ENCODE peak calls at places on chromosomes 13 and 19, in nine cellular contexts. One of them, this sample, is unnamed.

GRCh38 chr19:55801416-55801815 is 30.4 kb downstream of the NLRP11 start:
- DNase-seq in thyroid gland: no peak
- DNase-seq in aorta: no peak
- DNase-seq in tibial artery: no peak
- DNase-seq in endodermal cell: no peak
- DNase-seq in RWPE1: no peak
- DNase-seq in naive thymus-derived CD4-positive, alpha-beta T cell: no peak
- DNase-seq in HepG2: no peak
- DNase-seq in upper lobe of right lung: no peak
- DNase-seq in this sample: no peak

GRCh38 chr19:55647732-55648656 is at the start of gene CCDC106:
- DNase-seq in RWPE1: peak; percentile 67
- DNase-seq in thyroid gland: peak; percentile 71
- DNase-seq in aorta: peak; percentile 79
- DNase-seq in HepG2: peak; percentile 55
- DNase-seq in endodermal cell: peak; percentile 91
- DNase-seq in tibial artery: peak; percentile 60
- DNase-seq in upper lobe of right lung: peak; percentile 86
- DNase-seq in naive thymus-derived CD4-positive, alpha-beta T cell: peak; percentile 61
- DNase-seq in this sample: peak; percentile 85

GRCh38 chr13:74200081-74200480 is 65.9 kb upstream of the KLF12 start:
- DNase-seq in naive thymus-derived CD4-positive, alpha-beta T cell: no peak
- DNase-seq in tibial artery: no peak
- DNase-seq in endodermal cell: no peak
- DNase-seq in aorta: no peak
- DNase-seq in RWPE1: no peak
- DNase-seq in HepG2: no peak
- DNase-seq in thyroid gland: no peak
- DNase-seq in upper lobe of right lung: no peak
- DNase-seq in this sample: no peak

GRCh38 chr13:44373601-44374347 is at the start of gene SERP2:
- DNase-seq in RWPE1: no peak
- DNase-seq in tibial artery: no peak
- DNase-seq in upper lobe of right lung: peak; percentile 70
- DNase-seq in naive thymus-derived CD4-positive, alpha-beta T cell: no peak
- DNase-seq in HepG2: no peak
- DNase-seq in thyroid gland: peak; percentile 62
- DNase-seq in aorta: peak; percentile 66
- DNase-seq in endodermal cell: peak; percentile 91
- DNase-seq in this sample: peak; percentile 80

GRCh38 chr19:18453269-18454024 is 15.5 kb upstream of the ISYNA1 start:
- DNase-seq in endodermal cell: no peak
- DNase-seq in HepG2: no peak
- DNase-seq in upper lobe of right lung: no peak
- DNase-seq in naive thymus-derived CD4-positive, alpha-beta T cell: no peak
- DNase-seq in thyroid gland: no peak
- DNase-seq in aorta: no peak
- DNase-seq in RWPE1: no peak
- DNase-seq in tibial artery: no peak
- DNase-seq in this sample: no peak

GRCh38 chr19:38183227-38183914 is 40.7 kb downstream of the DPF1 start:
- DNase-seq in tibial artery: no peak
- DNase-seq in aorta: no peak
- DNase-seq in naive thymus-derived CD4-positive, alpha-beta T cell: no peak
- DNase-seq in endodermal cell: peak; percentile 90
- DNase-seq in RWPE1: no peak
- DNase-seq in upper lobe of right lung: no peak
- DNase-seq in HepG2: no peak
- DNase-seq in thyroid gland: no peak
- DNase-seq in this sample: no peak

GRCh38 chr19:56596676-56597075 is 1.6 kb downstream of the ZNF71 start:
- DNase-seq in RWPE1: no peak
- DNase-seq in endodermal cell: no peak
- DNase-seq in thyroid gland: no peak
- DNase-seq in aorta: no peak
- DNase-seq in tibial artery: no peak
- DNase-seq in HepG2: no peak
- DNase-seq in naive thymus-derived CD4-positive, alpha-beta T cell: no peak
- DNase-seq in upper lobe of right lung: no peak
- DNase-seq in this sample: no peak

GRCh38 chr19:50432658-50433057 is at the start of gene MYBPC2:
- DNase-seq in RWPE1: no peak
- DNase-seq in HepG2: no peak
- DNase-seq in tibial artery: no peak
- DNase-seq in aorta: no peak
- DNase-seq in upper lobe of right lung: no peak
- DNase-seq in naive thymus-derived CD4-positive, alpha-beta T cell: no peak
- DNase-seq in endodermal cell: peak; percentile 78
- DNase-seq in thyroid gland: no peak
- DNase-seq in this sample: no peak

GRCh38 chr19:15498156-15498858 is 10.0 kb upstream of the CYP4F22 start:
- DNase-seq in HepG2: no peak
- DNase-seq in aorta: no peak
- DNase-seq in thyroid gland: no peak
- DNase-seq in endodermal cell: no peak
- DNase-seq in tibial artery: no peak
- DNase-seq in naive thymus-derived CD4-positive, alpha-beta T cell: no peak
- DNase-seq in RWPE1: no peak
- DNase-seq in upper lobe of right lung: no peak
- DNase-seq in this sample: no peak

GRCh38 chr13:99894105-99894504 is 77.5 kb downstream of the ZIC5 start:
- DNase-seq in tibial artery: no peak
- DNase-seq in endodermal cell: no peak
- DNase-seq in thyroid gland: no peak
- DNase-seq in naive thymus-derived CD4-positive, alpha-beta T cell: no peak
- DNase-seq in aorta: no peak
- DNase-seq in HepG2: no peak
- DNase-seq in upper lobe of right lung: no peak
- DNase-seq in RWPE1: no peak
- DNase-seq in this sample: no peak

GRCh38 chr13:28716511-28716910 is 2.3 kb downstream of the SLC46A3 start:
- DNase-seq in endodermal cell: peak; percentile 86
- DNase-seq in naive thymus-derived CD4-positive, alpha-beta T cell: no peak
- DNase-seq in thyroid gland: no peak
- DNase-seq in tibial artery: no peak
- DNase-seq in aorta: no peak
- DNase-seq in upper lobe of right lung: no peak
- DNase-seq in HepG2: no peak
- DNase-seq in RWPE1: peak; percentile 78
- DNase-seq in this sample: no peak

GRCh38 chr13:73870970-73871935 is 263.0 kb downstream of the KLF12 start:
- DNase-seq in tibial artery: peak; percentile 40
- DNase-seq in thyroid gland: no peak
- DNase-seq in endodermal cell: peak; percentile 64
- DNase-seq in aorta: peak; percentile 68
- DNase-seq in HepG2: no peak
- DNase-seq in RWPE1: no peak
- DNase-seq in naive thymus-derived CD4-positive, alpha-beta T cell: no peak
- DNase-seq in upper lobe of right lung: no peak
- DNase-seq in this sample: no peak

GRCh38 chr19:15862444-15862843 is 35.4 kb downstream of the CYP4F2 start:
- DNase-seq in HepG2: no peak
- DNase-seq in RWPE1: no peak
- DNase-seq in naive thymus-derived CD4-positive, alpha-beta T cell: no peak
- DNase-seq in tibial artery: no peak
- DNase-seq in thyroid gland: no peak
- DNase-seq in upper lobe of right lung: no peak
- DNase-seq in endodermal cell: no peak
- DNase-seq in aorta: no peak
- DNase-seq in this sample: no peak

GRCh38 chr19:12778020-12778904 is 2.9 kb upstream of the HOOK2 start:
- DNase-seq in HepG2: no peak
- DNase-seq in naive thymus-derived CD4-positive, alpha-beta T cell: peak; percentile 42
- DNase-seq in aorta: peak; percentile 84
- DNase-seq in upper lobe of right lung: peak; percentile 86
- DNase-seq in endodermal cell: peak; percentile 84
- DNase-seq in RWPE1: peak; percentile 58
- DNase-seq in thyroid gland: peak; percentile 92
- DNase-seq in tibial artery: peak; percentile 73
- DNase-seq in this sample: peak; percentile 91

GRCh38 chr13:68099616-68100015 is 869.5 kb upstream of the PCDH9 start:
- DNase-seq in RWPE1: peak; percentile 31
- DNase-seq in naive thymus-derived CD4-positive, alpha-beta T cell: no peak
- DNase-seq in HepG2: no peak
- DNase-seq in upper lobe of right lung: no peak
- DNase-seq in aorta: no peak
- DNase-seq in thyroid gland: no peak
- DNase-seq in endodermal cell: no peak
- DNase-seq in tibial artery: no peak
- DNase-seq in this sample: no peak

DNA sequence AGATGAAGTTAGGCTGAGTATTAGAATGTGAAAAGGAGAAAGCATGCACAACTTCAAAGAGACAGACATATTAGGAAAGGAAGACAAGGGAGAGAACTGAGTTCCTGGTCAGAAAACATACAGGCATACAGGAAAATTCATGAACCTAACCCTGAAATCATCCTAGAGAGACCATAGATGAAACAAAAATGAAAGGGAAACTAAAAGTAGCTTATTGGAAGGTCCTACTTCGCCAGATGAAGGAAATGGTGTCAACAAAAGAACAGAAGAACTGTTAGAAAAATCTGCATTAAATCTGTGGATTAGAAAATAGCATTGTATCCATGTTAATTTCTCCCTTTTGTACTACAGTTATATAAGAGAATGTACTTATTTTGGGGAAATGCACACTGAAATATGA is 169.0 kb upstream of the UFM1 start:
- DNase-seq in aorta: no peak
- DNase-seq in thyroid gland: no peak
- DNase-seq in HepG2: no peak
- DNase-seq in tibial artery: no peak
- DNase-seq in upper lobe of right lung: no peak
- DNase-seq in endodermal cell: no peak
- DNase-seq in naive thymus-derived CD4-positive, alpha-beta T cell: no peak
- DNase-seq in RWPE1: no peak
- DNase-seq in this sample: no peak
- H3K27ac ChIP-seq in aorta: no peak overlapping the region
- H3K27ac ChIP-seq in thyroid gland: no peak overlapping the region
- H3K27ac ChIP-seq in HepG2: no peak overlapping the region
- H3K27ac ChIP-seq in tibial artery: no peak overlapping the region
- H3K27ac ChIP-seq in upper lobe of right lung: no peak overlapping the region
- H3K27ac ChIP-seq in endodermal cell: no peak overlapping the region
- H3K27ac ChIP-seq in naive thymus-derived CD4-positive, alpha-beta T cell: no peak overlapping the region
- H3K27ac ChIP-seq in RWPE1: no peak overlapping the region
- H3K27ac ChIP-seq in this sample: no peak overlapping the region

GRCh38 chr13:40651866-40652587 is 14.4 kb downstream of the FOXO1 start:
- DNase-seq in naive thymus-derived CD4-positive, alpha-beta T cell: no peak
- DNase-seq in HepG2: no peak
- DNase-seq in tibial artery: no peak
- DNase-seq in endodermal cell: peak; percentile 81
- DNase-seq in upper lobe of right lung: no peak
- DNase-seq in aorta: no peak
- DNase-seq in RWPE1: no peak
- DNase-seq in thyroid gland: no peak
- DNase-seq in this sample: no peak
- H3K27ac ChIP-seq in naive thymus-derived CD4-positive, alpha-beta T cell: no peak overlapping the region
- H3K27ac ChIP-seq in HepG2: no peak overlapping the region
- H3K27ac ChIP-seq in tibial artery: no peak overlapping the region
- H3K27ac ChIP-seq in endodermal cell: no peak overlapping the region
- H3K27ac ChIP-seq in upper lobe of right lung: no peak overlapping the region
- H3K27ac ChIP-seq in aorta: no peak overlapping the region
- H3K27ac ChIP-seq in RWPE1: no peak overlapping the region
- H3K27ac ChIP-seq in thyroid gland: no peak overlapping the region
- H3K27ac ChIP-seq in this sample: no peak overlapping the region

DNA sequence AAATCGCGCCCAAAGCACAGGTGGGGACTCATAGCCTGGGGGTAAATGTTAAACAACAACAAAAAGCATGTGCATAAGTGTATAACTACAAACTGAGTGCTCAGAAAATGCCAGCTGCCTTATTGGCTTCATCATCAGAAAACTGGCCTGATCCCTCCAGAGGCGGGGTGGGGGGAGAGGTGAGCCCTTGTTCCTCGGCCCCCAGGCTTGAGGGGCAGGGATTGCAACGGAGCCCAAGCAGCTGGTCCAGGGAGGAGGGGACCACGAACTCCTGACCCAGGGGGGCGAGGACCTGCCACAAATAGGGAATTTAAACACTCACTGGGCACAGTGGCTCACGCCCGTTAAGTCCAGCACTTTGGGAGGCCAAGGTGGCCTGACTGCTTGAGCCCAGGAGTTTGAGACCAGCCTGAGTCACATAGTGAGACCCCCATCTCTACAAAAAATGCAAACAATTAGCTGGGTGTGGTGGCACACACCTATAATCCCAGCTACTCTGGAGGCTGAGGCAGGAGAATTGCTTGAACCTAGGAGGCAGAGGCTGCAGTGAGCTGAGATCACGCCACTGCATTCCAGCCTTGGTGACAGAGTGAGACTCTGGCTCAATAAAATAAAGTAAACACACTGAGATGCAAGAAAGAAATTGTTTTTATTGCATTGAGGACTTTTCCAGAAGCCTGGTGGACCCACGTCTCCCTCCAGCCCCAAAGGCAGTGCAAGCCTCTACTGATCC is 8.7 kb downstream of the SIRT6 start:
- DNase-seq in tibial artery: no peak
- DNase-seq in aorta: no peak
- DNase-seq in RWPE1: no peak
- DNase-seq in endodermal cell: no peak
- DNase-seq in upper lobe of right lung: no peak
- DNase-seq in thyroid gland: no peak
- DNase-seq in naive thymus-derived CD4-positive, alpha-beta T cell: no peak
- DNase-seq in HepG2: no peak
- DNase-seq in this sample: peak; percentile 26
- H3K27ac ChIP-seq in tibial artery: no peak overlapping the region
- H3K27ac ChIP-seq in aorta: no peak overlapping the region
- H3K27ac ChIP-seq in RWPE1: no peak overlapping the region
- H3K27ac ChIP-seq in endodermal cell: no peak overlapping the region
- H3K27ac ChIP-seq in upper lobe of right lung: no peak overlapping the region
- H3K27ac ChIP-seq in thyroid gland: no peak overlapping the region
- H3K27ac ChIP-seq in naive thymus-derived CD4-positive, alpha-beta T cell: no peak overlapping the region
- H3K27ac ChIP-seq in HepG2: no peak overlapping the region
- H3K27ac ChIP-seq in this sample: no peak overlapping the region

GRCh38 chr13:34515201-34515600 is 426.9 kb upstream of the NBEA start:
- DNase-seq in endodermal cell: no peak
- DNase-seq in thyroid gland: no peak
- DNase-seq in tibial artery: no peak
- DNase-seq in aorta: no peak
- DNase-seq in naive thymus-derived CD4-positive, alpha-beta T cell: no peak
- DNase-seq in HepG2: no peak
- DNase-seq in RWPE1: no peak
- DNase-seq in upper lobe of right lung: no peak
- DNase-seq in this sample: no peak
- H3K27ac ChIP-seq in endodermal cell: no peak overlapping the region
- H3K27ac ChIP-seq in thyroid gland: no peak overlapping the region
- H3K27ac ChIP-seq in tibial artery: no peak overlapping the region
- H3K27ac ChIP-seq in aorta: no peak overlapping the region
- H3K27ac ChIP-seq in naive thymus-derived CD4-positive, alpha-beta T cell: no peak overlapping the region
- H3K27ac ChIP-seq in HepG2: no peak overlapping the region
- H3K27ac ChIP-seq in RWPE1: no peak overlapping the region
- H3K27ac ChIP-seq in upper lobe of right lung: no peak overlapping the region
- H3K27ac ChIP-seq in this sample: no peak overlapping the region

GRCh38 chr13:106480511-106480910 is 55.0 kb downstream of the EFNB2 start:
- DNase-seq in aorta: no peak
- DNase-seq in upper lobe of right lung: no peak
- DNase-seq in endodermal cell: no peak
- DNase-seq in tibial artery: peak; percentile 52
- DNase-seq in thyroid gland: no peak
- DNase-seq in RWPE1: no peak
- DNase-seq in HepG2: no peak
- DNase-seq in naive thymus-derived CD4-positive, alpha-beta T cell: no peak
- DNase-seq in this sample: no peak
- H3K27ac ChIP-seq in aorta: peak overlapping the region; percentile 1
- H3K27ac ChIP-seq in upper lobe of right lung: no peak overlapping the region
- H3K27ac ChIP-seq in endodermal cell: no peak overlapping the region
- H3K27ac ChIP-seq in tibial artery: peak overlapping the region; percentile 57
- H3K27ac ChIP-seq in thyroid gland: no peak overlapping the region
- H3K27ac ChIP-seq in RWPE1: no peak overlapping the region
- H3K27ac ChIP-seq in HepG2: no peak overlapping the region
- H3K27ac ChIP-seq in naive thymus-derived CD4-positive, alpha-beta T cell: no peak overlapping the region
- H3K27ac ChIP-seq in this sample: no peak overlapping the region

This sample was measured in left lung.